ENCODE peak calls at places on chromosomes 2 and 18, in seven cellular contexts. F is IMR-90, R is H9, G is H1, N is trophoblast cell, U is neuronal stem cell, A is mesendoderm. S is an unnamed sample.

GRCh38 chr2:227506456-227506855 is 34.5 kb downstream of the AGFG1 start:
- DNase-seq in A (no peak), N (no peak), R (no peak), F (no peak), U (no peak), G (no peak), S (peak)

GRCh38 chr18:58078889-58079573 is 35.0 kb downstream of the NEDD4L start:
- DNase-seq in F (no peak), R (no peak), U (no peak), G (no peak), A (no peak), N (no peak), S (no peak)

GRCh38 chr2:227515742-227516141 is 43.8 kb downstream of the AGFG1 start:
- DNase-seq in G (no peak), F (no peak), U (no peak), N (peak), R (no peak), A (peak), S (no peak)

GRCh38 chr18:31248783-31249521 is 69.0 kb upstream of the DSG1 start:
- DNase-seq in U (no peak), N (no peak), A (no peak), G (no peak), F (peak), R (no peak), S (no peak)

GRCh38 chr2:228273159-228273558 is 91.7 kb upstream of the SPHKAP start:
- DNase-seq in R (no peak), F (no peak), N (no peak), G (no peak), A (no peak), U (no peak), S (no peak)

GRCh38 chr2:28678175-28678855 is 73.3 kb upstream of the PPP1CB start:
- DNase-seq in N (no peak), U (no peak), G (no peak), F (no peak), A (no peak), R (no peak), S (no peak)

GRCh38 chr2:232839680-232840079 is 30.4 kb upstream of the SNORC start:
- DNase-seq in G (no peak), R (no peak), F (no peak), A (no peak), N (no peak), U (no peak), S (no peak)

GRCh38 chr2:200523158-200523557 is 2.8 kb upstream of the SGO2 start:
- DNase-seq in G (no peak), F (no peak), R (no peak), U (no peak), A (no peak), N (no peak), S (no peak)

GRCh38 chr2:72136933-72137497 is 10.6 kb downstream of the CYP26B1 start:
- DNase-seq in G (no peak), F (no peak), R (no peak), A (no peak), U (no peak), N (no peak), S (no peak)

GRCh38 chr18:25736516-25736915 is 353.9 kb downstream of the SS18 start:
- DNase-seq in G (no peak), N (peak), A (no peak), R (no peak), F (peak), U (no peak), S (no peak)

GRCh38 chr2:161177969-161178368 is 17.7 kb downstream of the TANK start:
- DNase-seq in N (no peak), F (no peak), U (no peak), A (no peak), G (no peak), R (no peak), S (no peak)

GRCh38 chr18:58208207-58208944 is 164.3 kb downstream of the NEDD4L start:
- DNase-seq in G (no peak), A (no peak), U (no peak), N (no peak), F (peak), R (no peak), S (peak)

GRCh38 chr2:224918626-224919471 is 123.4 kb downstream of the DOCK10 start:
- DNase-seq in G (no peak), R (no peak), N (no peak), A (no peak), F (no peak), U (no peak), S (no peak)

GRCh38 chr2:72211777-72212515 is 64.3 kb upstream of the CYP26B1 start:
- DNase-seq in U (no peak), N (no peak), F (peak), G (no peak), A (no peak), R (no peak), S (no peak)

GRCh38 chr2:110788936-110789335 is 56.6 kb downstream of the ACOXL start:
- DNase-seq in R (no peak), G (peak), A (no peak), N (no peak), F (no peak), U (no peak), S (no peak)

GRCh38 chr2:169895294-169895985 is 68.2 kb downstream of the UBR3 start:
- DNase-seq in U (no peak), N (no peak), G (no peak), A (peak), R (no peak), F (peak), S (peak)

GRCh38 chr2:70776266-70776665 is 8.3 kb upstream of the ADD2 start:
- DNase-seq in G (no peak), R (no peak), F (no peak), N (no peak), U (no peak), A (no peak), S (no peak)

GRCh38 chr2:170819941-170820646 is 3.4 kb downstream of the GAD1 start:
- DNase-seq in N (no peak), R (peak), G (peak), F (no peak), U (peak), A (peak), S (no peak)

GRCh38 chr2:17255071-17255470 is 263.2 kb downstream of the RAD51AP2 start:
- DNase-seq in N (peak), F (no peak), U (no peak), A (peak), R (no peak), G (no peak), S (no peak)

GRCh38 chr2:127155901-127156300 is 48.9 kb upstream of the BIN1 start:
- DNase-seq in N (no peak), R (no peak), U (no peak), A (no peak), F (peak), G (no peak), S (peak)

GRCh38 chr2:64793701-64794100 is 140.0 kb upstream of the SERTAD2 start:
- DNase-seq in F (peak), U (no peak), R (no peak), A (no peak), N (no peak), G (no peak), S (no peak)

GRCh38 chr2:46826898-46827245 is 88.7 kb downstream of the MCFD2 start:
- DNase-seq in F (no peak), U (no peak), N (no peak), G (no peak), R (no peak), A (no peak), S (no peak)
- H3K9ac ChIP-seq in F (no peak), U (peak), N (no peak), G (no peak), R (no peak), A (no peak), S (peak)

GRCh38 chr2:241516520-241516965 is 8.2 kb upstream of the STK25 start:
- DNase-seq in U (no peak), R (no peak), F (no peak), A (no peak), N (no peak), G (no peak), S (no peak)
- H3K23ac ChIP-seq in U (peak), R (no peak), F (no peak), A (no peak), N (peak), G (no peak), S (no peak)

DNA sequence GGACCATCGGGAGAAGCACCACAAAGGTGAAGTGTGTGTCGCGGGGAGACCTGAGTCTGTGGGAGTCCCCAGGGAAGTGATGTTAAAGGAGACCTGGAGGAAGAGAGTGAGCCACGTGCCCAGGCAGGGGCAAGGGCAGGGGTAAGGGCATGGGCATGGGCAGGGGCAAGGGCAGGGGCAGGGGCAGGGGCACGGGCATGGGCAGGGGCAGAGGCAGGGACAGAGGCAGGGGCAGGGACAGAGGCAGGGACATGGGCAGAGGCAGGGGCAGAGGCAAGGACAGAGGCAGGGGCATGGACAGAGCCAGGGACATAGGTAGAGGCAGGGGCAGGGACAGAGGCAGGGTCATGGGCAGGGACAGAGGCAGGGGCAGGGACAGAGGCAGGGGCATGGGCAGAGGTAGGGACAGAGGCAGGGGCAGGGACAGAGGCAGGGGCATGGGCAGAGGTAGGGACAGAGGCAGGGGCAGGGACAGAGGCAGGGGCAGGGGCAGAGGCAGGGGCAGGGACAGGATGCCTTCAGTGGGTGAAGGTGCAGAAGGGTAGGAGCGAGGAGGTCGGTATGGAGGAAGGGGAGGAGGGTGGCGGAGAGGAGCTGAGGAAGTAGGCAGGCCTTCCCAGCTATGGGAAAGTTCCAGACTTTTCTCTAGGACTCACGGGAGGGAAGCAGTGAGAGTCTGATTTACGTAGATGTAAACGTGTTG is 33.3 kb downstream of the NTSR2 start:
- DNase-seq in A (no peak), F (no peak), R (no peak), G (no peak), U (no peak), N (no peak), S (no peak)
- H3K9ac ChIP-seq in A (no peak), F (no peak), R (no peak), G (no peak), U (peak), N (no peak), S (no peak)

GRCh38 chr2:33835926-33836325 is 236.8 kb upstream of the FAM98A start:
- DNase-seq in R (no peak), G (no peak), A (no peak), N (no peak), F (no peak), U (no peak), S (no peak)
- H3K23ac ChIP-seq in R (no peak), G (no peak), A (no peak), N (no peak), F (no peak), U (no peak), S (no peak)